ENCODE peak calls at places on chromosomes 5 and 9, in seven cellular contexts. T, R, I, B, S, J and H are unnamed samples.

GRCh38 chr5:154133591-154133990 is 56.9 kb upstream of the GALNT10 start:
- DNase-seq in R (no peak), B (no peak), T (no peak), S (no peak), I (no peak), J (no peak), H (no peak)

GRCh38 chr5:111805071-111805470 is 48.1 kb upstream of the NREP start:
- DNase-seq in B (no peak), J (no peak), R (no peak), T (no peak), S (no peak), I (no peak), H (no peak)

GRCh38 chr9:37611014-37611413 is 18.6 kb upstream of the TOMM5 start:
- DNase-seq in B (no peak), I (no peak), J (no peak), T (no peak), R (no peak), S (no peak), H (no peak)

GRCh38 chr9:22170162-22170932 is 161.2 kb upstream of the CDKN2B start:
- DNase-seq in S (no peak), B (no peak), T (no peak), J (no peak), I (no peak), R (no peak), H (no peak)

GRCh38 chr5:89929834-89930233 is 479.7 kb downstream of the CETN3 start:
- DNase-seq in B (peak), J (no peak), R (no peak), T (peak), S (no peak), I (no peak), H (no peak)

GRCh38 chr5:150582281-150582791 is 58.1 kb upstream of the SYNPO start:
- DNase-seq in B (peak), S (no peak), T (peak), J (no peak), R (no peak), I (no peak), H (peak)

GRCh38 chr5:73126957-73127356 is 6.6 kb downstream of the TMEM171 start:
- DNase-seq in I (no peak), T (no peak), R (no peak), S (no peak), J (no peak), B (no peak), H (no peak)

GRCh38 chr5:23242891-23243290 is 264.5 kb upstream of the PRDM9 start:
- DNase-seq in S (no peak), B (no peak), R (no peak), T (no peak), J (no peak), I (no peak), H (no peak)

GRCh38 chr5:54254482-54255198 is 55.7 kb downstream of the ARL15 start:
- DNase-seq in I (no peak), S (no peak), B (peak), R (peak), J (no peak), T (no peak), H (no peak)

GRCh38 chr9:114153761-114154596 is 1.4 kb upstream of the COL27A1 start:
- DNase-seq in T (no peak), I (no peak), B (no peak), S (peak), J (peak), R (no peak), H (no peak)

GRCh38 chr9:128053560-128053959 is 13.6 kb downstream of the NAIF1 start:
- DNase-seq in S (no peak), I (no peak), B (no peak), T (no peak), R (peak), J (no peak), H (peak)

GRCh38 chr9:126862461-126862830 is 2.0 kb downstream of the ZBTB34 start:
- DNase-seq in S (no peak), I (no peak), J (no peak), B (no peak), T (no peak), R (no peak), H (no peak)

GRCh38 chr9:35929188-35929718 is 20.0 kb downstream of the SPAAR start:
- DNase-seq in R (no peak), J (no peak), T (no peak), I (no peak), S (no peak), B (no peak), H (no peak)

GRCh38 chr9:94869415-94869838 is 142.9 kb downstream of the AOPEP start:
- DNase-seq in B (peak), S (no peak), I (no peak), T (no peak), R (no peak), J (no peak), H (no peak)

GRCh38 chr5:174723315-174723978 is 935 bp upstream of the MSX2 start:
- DNase-seq in T (no peak), S (no peak), J (no peak), R (no peak), I (no peak), B (no peak), H (no peak)